ENCODE peak calls at places on chromosomes 1 and 21, in six cellular contexts. M is hepatocyte, B is GM06990, S is SK-N-SH, L is stomach, R is mucosa of descending colon. D is an unnamed sample.

GRCh38 chr1:244163131-244163530 is 112.0 kb downstream of the ZBTB18 start:
- DNase-seq in M (no peak), B (no peak), S (no peak), L (no peak), R (no peak), D (no peak)

GRCh38 chr1:6424619-6425593 is at the start of gene ESPN:
- DNase-seq in M (peak), B (no peak), S (peak), L (no peak), R (no peak), D (no peak)

GRCh38 chr1:220908757-220909156 is 29.5 kb downstream of the HLX start:
- DNase-seq in M (peak), B (no peak), S (no peak), L (no peak), R (no peak), D (peak)

GRCh38 chr1:42183646-42184268 is 19.2 kb upstream of the GUCA2A start:
- DNase-seq in M (no peak), B (no peak), S (peak), L (no peak), R (no peak), D (no peak)

GRCh38 chr21:44898851-44899767 is 21.6 kb downstream of the ITGB2 start:
- DNase-seq in M (no peak), B (no peak), S (no peak), L (no peak), R (peak), D (no peak)

GRCh38 chr1:201016211-201016651 is 7.3 kb downstream of the KIF21B start:
- DNase-seq in M (peak), B (no peak), S (peak), L (no peak), R (peak), D (no peak)

GRCh38 chr1:30362603-30362990 is 360.8 kb downstream of the MATN1 start:
- DNase-seq in M (no peak), B (no peak), S (no peak), L (no peak), R (no peak), D (no peak)

GRCh38 chr1:150530491-150531159 is 15.1 kb downstream of the FALEC start:
- DNase-seq in M (no peak), B (no peak), S (no peak), L (no peak), R (no peak), D (no peak)

GRCh38 chr1:53340660-53341520 is 13.0 kb upstream of the LRP8 start:
- DNase-seq in M (no peak), B (no peak), S (no peak), L (peak), R (no peak), D (no peak)

GRCh38 chr1:20110679-20111078 is 8.7 kb downstream of the PLA2G2D start:
- DNase-seq in M (no peak), B (no peak), S (no peak), L (no peak), R (no peak), D (no peak)

GRCh38 chr1:225651872-225652725 is 824 bp downstream of the ENAH start:
- DNase-seq in M (peak), B (no peak), S (peak), L (no peak), R (peak), D (no peak)

GRCh38 chr1:20732588-20733360 is at the start of gene SH2D5:
- DNase-seq in M (peak), B (peak), S (peak), L (peak), R (peak), D (peak)

GRCh38 chr1:217089239-217090014 is 366.2 kb upstream of the ESRRG start:
- DNase-seq in M (peak), B (no peak), S (peak), L (no peak), R (peak), D (no peak)

GRCh38 chr1:184752656-184753055 is 2.0 kb downstream of the EDEM3 start:
- DNase-seq in M (no peak), B (no peak), S (no peak), L (no peak), R (no peak), D (no peak)

GRCh38 chr21:15289896-15290841 is 225.4 kb upstream of the NRIP1 start:
- DNase-seq in M (peak), B (no peak), S (peak), L (peak), R (peak), D (no peak)

GRCh38 chr1:169694304-169694703 is 17.1 kb downstream of the SELL start:
- DNase-seq in M (no peak), B (no peak), S (no peak), L (no peak), R (no peak), D (no peak)

GRCh38 chr21:46115441-46116188 is 17.7 kb downstream of the COL6A2 start:
- DNase-seq in M (no peak), B (no peak), S (peak), L (no peak), R (no peak), D (no peak)

GRCh38 chr1:4494558-4494957 is 159.9 kb upstream of the AJAP1 start:
- DNase-seq in M (no peak), B (no peak), S (peak), L (no peak), R (no peak), D (no peak)

GRCh38 chr1:230191079-230191478 is 124.0 kb downstream of the GALNT2 start:
- DNase-seq in M (peak), B (no peak), S (no peak), L (peak), R (peak), D (no peak)

GRCh38 chr1:219385786-219386427 is 212.2 kb downstream of the LYPLAL1 start:
- DNase-seq in M (peak), B (peak), S (peak), L (no peak), R (peak), D (peak)

GRCh38 chr1:38839363-38839762 is 20.2 kb downstream of the RRAGC start:
- DNase-seq in M (no peak), B (no peak), S (no peak), L (no peak), R (no peak), D (no peak)

GRCh38 chr1:217010253-217010652 is 287.0 kb upstream of the ESRRG start:
- DNase-seq in M (no peak), B (no peak), S (no peak), L (no peak), R (no peak), D (no peak)

GRCh38 chr1:36446261-36446660 is 4.0 kb downstream of the OSCP1 start:
- DNase-seq in M (no peak), B (no peak), S (peak), L (no peak), R (no peak), D (no peak)

GRCh38 chr1:4173731-4174130 is 273.7 kb upstream of the C1orf174 start:
- DNase-seq in M (no peak), B (no peak), S (peak), L (no peak), R (no peak), D (no peak)

GRCh38 chr1:150221552-150221951 is 14.4 kb downstream of the ANP32E start:
- DNase-seq in M (peak), B (no peak), S (peak), L (no peak), R (no peak), D (no peak)

GRCh38 chr1:244735404-244735803 is 82.5 kb downstream of the DESI2 start:
- DNase-seq in M (no peak), B (no peak), S (no peak), L (no peak), R (no peak), D (no peak)

GRCh38 chr21:29377266-29377665 is 78.5 kb downstream of the BACH1 start:
- DNase-seq in M (no peak), B (no peak), S (no peak), L (no peak), R (no peak), D (no peak)

GRCh38 chr1:94314222-94314858 is 77.0 kb upstream of the ARHGAP29 start:
- DNase-seq in M (no peak), B (no peak), S (no peak), L (no peak), R (no peak), D (no peak)

GRCh38 chr21:41926068-41926806 is 27.6 kb downstream of the C2CD2 start:
- DNase-seq in M (peak), B (peak), S (no peak), L (peak), R (peak), D (peak)

GRCh38 chr1:186682721-186683120 is 2.5 kb upstream of the PTGS2 start:
- DNase-seq in M (peak), B (no peak), S (no peak), L (no peak), R (no peak), D (no peak)
- H3K4me3 ChIP-seq in M (no peak), B (no peak), S (peak), L (no peak), R (no peak), D (no peak)

GRCh38 chr1:65486613-65487012 is 66.1 kb downstream of the LEPR start:
- DNase-seq in M (no peak), B (no peak), S (no peak), L (no peak), R (no peak), D (no peak)
- H3K4me3 ChIP-seq in M (no peak), B (no peak), S (no peak), L (no peak), R (no peak), D (no peak)

DNA sequence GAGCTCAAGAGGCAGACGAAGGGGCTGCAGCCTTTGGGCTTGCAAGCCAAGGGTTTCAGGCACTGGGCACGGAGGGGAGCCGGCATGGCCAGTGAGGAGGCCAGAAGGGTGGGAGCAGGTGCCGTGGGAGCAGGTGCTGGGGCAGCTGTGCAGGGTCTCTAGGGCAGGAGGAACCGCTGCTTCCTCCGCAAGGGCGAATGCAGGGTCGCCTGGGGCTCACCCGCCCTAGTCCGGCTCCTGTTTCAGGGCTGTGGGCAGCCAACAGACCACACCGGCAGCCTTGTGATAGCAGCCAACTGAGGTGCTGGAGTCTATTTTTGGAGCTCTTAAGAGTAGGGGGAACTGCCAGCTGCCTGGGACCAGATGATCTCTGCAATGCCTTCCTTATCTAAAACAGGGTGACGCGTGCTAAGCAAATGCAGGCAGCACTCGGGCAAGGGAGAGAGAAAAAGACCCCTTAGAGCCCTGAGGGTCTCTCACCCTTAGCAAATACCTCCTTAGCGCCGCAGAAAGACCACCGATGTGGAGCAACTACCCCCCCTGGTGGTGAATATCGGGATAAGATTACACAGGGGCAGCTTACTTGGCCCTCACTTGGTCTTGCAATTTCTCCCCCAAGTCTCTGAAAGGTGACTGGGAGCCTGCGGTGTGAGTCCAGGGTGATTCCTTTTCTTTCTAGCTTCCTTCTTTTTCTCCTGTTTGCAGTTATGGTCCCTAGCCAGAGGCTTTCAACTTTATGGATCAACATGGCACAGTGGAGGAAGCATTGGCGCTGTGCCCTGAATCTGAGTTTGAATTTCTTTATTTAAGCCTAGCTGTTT is 20.7 kb upstream of the MAPKAPK2 start:
- DNase-seq in M (peak), B (peak), S (peak), L (peak), R (peak), D (no peak)
- H3K4me3 ChIP-seq in M (no peak), B (peak), S (peak), L (peak), R (no peak), D (peak)

GRCh38 chr1:32353886-32354570 is 8.3 kb downstream of the FAM229A start:
- DNase-seq in M (no peak), B (no peak), S (no peak), L (no peak), R (no peak), D (no peak)
- H3K4me3 ChIP-seq in M (no peak), B (no peak), S (no peak), L (no peak), R (no peak), D (no peak)

GRCh38 chr1:228445524-228445866 is 28.8 kb upstream of the TRIM17 start:
- DNase-seq in M (no peak), B (no peak), S (no peak), L (no peak), R (no peak), D (no peak)

GRCh38 chr1:228445867-228446584 is 29.4 kb upstream of the TRIM17 start:
- DNase-seq in M (peak), B (peak), S (no peak), L (no peak), R (peak), D (no peak)

GRCh38 chr1:228448372-228448771 is 31.7 kb upstream of the TRIM17 start:
- DNase-seq in M (no peak), B (no peak), S (no peak), L (no peak), R (no peak), D (no peak)

GRCh38 chr1:228450200-228450599 is 33.5 kb upstream of the TRIM17 start:
- DNase-seq in M (no peak), B (no peak), S (no peak), L (no peak), R (no peak), D (no peak)

DNA sequence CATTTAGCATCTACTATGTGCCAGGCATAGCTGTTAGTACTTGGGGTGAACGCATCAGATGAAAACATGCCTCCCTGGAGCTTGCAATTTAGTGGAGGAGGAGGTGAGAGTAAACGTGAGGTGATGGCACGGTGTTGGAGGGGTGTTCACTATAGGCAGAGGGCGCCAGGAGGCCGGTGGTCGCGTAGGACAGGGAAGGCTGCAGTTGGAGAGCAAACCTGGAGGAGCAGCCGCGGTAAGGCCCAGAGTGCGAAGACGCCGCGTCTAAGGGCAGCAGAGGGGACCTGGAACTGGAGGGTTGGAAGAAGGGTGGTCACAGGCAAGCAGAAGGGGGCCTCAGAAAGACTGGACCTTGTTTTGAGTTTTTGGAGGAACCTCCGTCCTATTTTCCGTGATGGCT is 30.2 kb upstream of the TRIM17 start:
- DNase-seq in M (no peak), B (no peak), S (no peak), L (no peak), R (no peak), D (no peak)
- H3K4me3 ChIP-seq in M (no peak), B (no peak), S (no peak), L (no peak), R (no peak), D (no peak)

GRCh38 chr1:226962421-226963391 is 22.6 kb downstream of the COQ8A start:
- DNase-seq in M (no peak), B (no peak), S (no peak), L (no peak), R (no peak), D (no peak)
- H3K4me3 ChIP-seq in M (no peak), B (no peak), S (no peak), L (no peak), R (no peak), D (no peak)